ENCODE peak calls at places on chromosome 13, in nine cellular contexts. S is iPS-NIHi11; C is hippocampal formation; D is RWPE1; M is NCI-H2029; V is NCI-H345; H is nephron progenitor cell; T is aorta; U is stimulated activated naive CD8-positive, alpha-beta T cell treated with anti-CD3 and anti-CD28 coated beads, Interleukin-15, Interleukin-2, amounts not matched to agents 100 U/mL and 50 U/mL, for 24 hours. W is an unnamed sample.

GRCh38 chr13:46124531-46124966 is 19.7 kb upstream of the CPB2 start:
- DNase-seq in S (no peak), C (no peak), D (no peak), M (no peak), V (no peak), H (no peak), T (peak; percentile 70), U (peak; percentile 38), W (no peak)

GRCh38 chr13:47114030-47114429 is 217.2 kb upstream of the HTR2A start:
- DNase-seq in S (peak; percentile 12), C (no peak), D (peak; percentile 12), M (no peak), V (no peak), H (no peak), T (no peak), U (no peak), W (no peak)

GRCh38 chr13:40982772-40983171 is 36.3 kb downstream of the ELF1 start:
- DNase-seq in S (no peak), C (peak; percentile 52), D (no peak), M (peak; percentile 9), V (no peak), H (no peak), T (no peak), U (peak; percentile 51), W (no peak)

GRCh38 chr13:94209110-94209509 is 270.4 kb downstream of the DCT start:
- DNase-seq in S (no peak), C (no peak), D (no peak), M (peak; percentile 18), V (no peak), H (no peak), T (no peak), U (no peak), W (no peak)

GRCh38 chr13:51804295-51805172 is 571 bp upstream of the DHRS12 start:
- DNase-seq in S (no peak), C (no peak), D (no peak), M (no peak), V (no peak), H (no peak), T (no peak), U (peak; percentile 64), W (no peak)

GRCh38 chr13:40026174-40026585 is 370.7 kb downstream of the COG6 start:
- DNase-seq in S (no peak), C (no peak), D (no peak), M (no peak), V (no peak), H (no peak), T (no peak), U (peak; percentile 62), W (no peak)

GRCh38 chr13:44142911-44143665 is 230.5 kb upstream of the SERP2 start:
- DNase-seq in S (no peak), C (no peak), D (peak; percentile 86), M (no peak), V (no peak), H (no peak), T (no peak), U (no peak), W (no peak)

GRCh38 chr13:45335397-45336024 is 5.5 kb downstream of the TPT1 start:
- DNase-seq in S (no peak), C (no peak), D (no peak), M (no peak), V (no peak), H (no peak), T (no peak), U (no peak), W (no peak)

GRCh38 chr13:113820813-113821651 is 42.8 kb downstream of the GAS6 start:
- DNase-seq in S (no peak), C (peak; percentile 92), D (peak; percentile 87), M (peak; percentile 56), V (peak; percentile 88), H (peak; percentile 42), T (peak; percentile 80), U (no peak), W (peak; percentile 87)

GRCh38 chr13:29934531-29935308 is 84.3 kb upstream of the UBL3 start:
- DNase-seq in S (no peak), C (no peak), D (no peak), M (no peak), V (peak; percentile 76), H (no peak), T (no peak), U (peak; percentile 13), W (peak; percentile 15)

GRCh38 chr13:37599509-37599908 is 941 bp upstream of the POSTN start:
- DNase-seq in S (no peak), C (no peak), D (no peak), M (no peak), V (no peak), H (no peak), T (no peak), U (no peak), W (no peak)

GRCh38 chr13:51091839-51092238 is 19.2 kb downstream of the C13orf42 start:
- DNase-seq in S (no peak), C (no peak), D (no peak), M (no peak), V (no peak), H (no peak), T (no peak), U (no peak), W (no peak)

GRCh38 chr13:32734511-32734910 is 148.3 kb downstream of the PDS5B start:
- DNase-seq in S (no peak), C (no peak), D (peak; percentile 52), M (no peak), V (no peak), H (no peak), T (no peak), U (peak; percentile 16), W (no peak)

GRCh38 chr13:100818706-100819105 is 144.1 kb upstream of the TMTC4 start:
- DNase-seq in S (no peak), C (peak; percentile 24), D (no peak), M (no peak), V (no peak), H (peak; percentile 33), T (no peak), U (no peak), W (no peak)

GRCh38 chr13:50226515-50227147 is 211.4 kb downstream of the KCNRG start:
- DNase-seq in S (no peak), C (no peak), D (no peak), M (no peak), V (no peak), H (no peak), T (no peak), U (no peak), W (no peak)

GRCh38 chr13:33752631-33753030 is 65.3 kb upstream of the RFC3 start:
- DNase-seq in S (no peak), C (no peak), D (no peak), M (no peak), V (no peak), H (no peak), T (no peak), U (no peak), W (no peak)

GRCh38 chr13:54637377-54637776 is 1608.8 kb downstream of the OLFM4 start:
- DNase-seq in S (peak; percentile 63), C (no peak), D (peak; percentile 35), M (no peak), V (peak; percentile 27), H (no peak), T (no peak), U (no peak), W (no peak)

GRCh38 chr13:100235311-100235901 is 146.5 kb downstream of the PCCA start:
- DNase-seq in S (peak; percentile 48), C (peak; percentile 50), D (peak; percentile 53), M (no peak), V (peak; percentile 55), H (peak; percentile 24), T (no peak), U (no peak), W (no peak)

GRCh38 chr13:94435604-94436226 is 43.8 kb downstream of the DCT start:
- DNase-seq in S (peak; percentile 66), C (peak; percentile 90), D (peak; percentile 53), M (no peak), V (peak; percentile 72), H (no peak), T (no peak), U (no peak), W (no peak)

GRCh38 chr13:39602614-39603366 is at the start of gene LHFPL6:
- DNase-seq in S (peak; percentile 84), C (peak; percentile 54), D (peak; percentile 87), M (peak; percentile 14), V (peak; percentile 63), H (peak; percentile 87), T (peak; percentile 92), U (peak; percentile 76), W (peak; percentile 63)

GRCh38 chr13:29543230-29544215 is 52.0 kb downstream of the SLC7A1 start:
- DNase-seq in S (no peak), C (no peak), D (no peak), M (no peak), V (no peak), H (no peak), T (no peak), U (peak; percentile 69), W (no peak)

GRCh38 chr13:108834193-108834592 is 204.8 kb downstream of the MYO16 start:
- DNase-seq in S (no peak), C (no peak), D (no peak), M (no peak), V (no peak), H (no peak), T (no peak), U (no peak), W (no peak)

GRCh38 chr13:73210218-73210883 is 151.5 kb downstream of the KLF5 start:
- DNase-seq in S (no peak), C (no peak), D (no peak), M (no peak), V (no peak), H (no peak), T (no peak), U (no peak), W (no peak)

GRCh38 chr13:75217949-75218348 is 264.0 kb downstream of the TBC1D4 start:
- DNase-seq in S (no peak), C (peak; percentile 24), D (no peak), M (no peak), V (no peak), H (no peak), T (no peak), U (no peak), W (no peak)

GRCh38 chr13:74217816-74218215 is 83.6 kb upstream of the KLF12 start:
- DNase-seq in S (no peak), C (no peak), D (no peak), M (no peak), V (no peak), H (no peak), T (no peak), U (no peak), W (no peak)

GRCh38 chr13:33193428-33193974 is 92.1 kb downstream of the STARD13 start:
- DNase-seq in S (no peak), C (no peak), D (no peak), M (no peak), V (no peak), H (no peak), T (no peak), U (no peak), W (no peak)

W was measured in occipital lobe.